ENCODE peak calls at places on chromosomes 3 and 15, in nine cellular contexts. A is breast epithelium; X is cardiac fibroblast; S is NCI-H1048; U is stimulated activated CD4-positive, alpha-beta T cell treated with anti-CD3 and anti-CD28 coated beads, Interleukin-1b, Interleukin-23, amount 100 ng/mL, for 48 hours; P is T-helper 2 cell; M is T-helper 17 cell; G is uterus; W is activated B cell treated with CpG ODN at 0.5 μM for 24 hours. R is an unnamed sample.

GRCh38 chr3:138049157-138049919 is 39.4 kb downstream of the CLDN18 start:
- DNase-seq in G (no peak), X (peak), S (no peak), U (no peak), P (no peak), W (no peak), M (no peak), A (no peak), R (peak)

GRCh38 chr3:116391296-116392201 is 53.7 kb downstream of the LSAMP start:
- DNase-seq in A (no peak), U (no peak), P (no peak), M (no peak), S (no peak), G (no peak), W (no peak), X (no peak), R (no peak)

GRCh38 chr3:157499342-157499963 is 3.8 kb downstream of the VEPH1 start:
- DNase-seq in P (no peak), S (peak), A (peak), X (no peak), W (no peak), M (no peak), U (no peak), G (no peak), R (peak)

GRCh38 chr3:42010530-42010929 is 48.6 kb upstream of the ULK4 start:
- DNase-seq in M (no peak), W (no peak), A (no peak), U (no peak), P (no peak), X (no peak), G (no peak), S (no peak), R (peak)

GRCh38 chr15:60138397-60138968 is 134.4 kb downstream of the FOXB1 start:
- DNase-seq in G (no peak), W (no peak), U (no peak), P (no peak), A (no peak), X (no peak), S (no peak), M (no peak), R (no peak)

GRCh38 chr15:62549345-62549970 is 384.4 kb upstream of the C2CD4B start:
- DNase-seq in S (no peak), W (no peak), M (no peak), X (peak), U (no peak), P (no peak), A (no peak), G (no peak), R (no peak)

GRCh38 chr3:30518201-30518864 is 88.1 kb upstream of the TGFBR2 start:
- DNase-seq in X (peak), M (no peak), U (no peak), S (no peak), A (no peak), W (no peak), P (no peak), G (peak), R (peak)

GRCh38 chr15:58077427-58077826 is 11.9 kb upstream of the ALDH1A2 start:
- DNase-seq in P (no peak), G (no peak), W (no peak), S (no peak), U (no peak), A (no peak), X (peak), M (no peak), R (no peak)

GRCh38 chr3:142931222-142931621 is 32.3 kb downstream of the PAQR9 start:
- DNase-seq in P (no peak), W (no peak), A (no peak), G (no peak), U (peak), S (no peak), M (no peak), X (no peak), R (no peak)

GRCh38 chr3:115823083-115823482 is 199.8 kb downstream of the GAP43 start:
- DNase-seq in S (no peak), X (no peak), A (no peak), P (no peak), U (no peak), M (no peak), W (no peak), G (no peak), R (no peak)

GRCh38 chr3:123791417-123791816 is 92.7 kb downstream of the MYLK start:
- DNase-seq in S (no peak), M (no peak), X (peak), U (no peak), W (no peak), P (no peak), A (no peak), G (no peak), R (no peak)

GRCh38 chr15:44808557-44808956 is 72.2 kb downstream of the TRIM69 start:
- DNase-seq in X (no peak), M (no peak), G (no peak), A (no peak), W (no peak), P (no peak), S (no peak), U (no peak), R (no peak)

GRCh38 chr3:66860771-66861170 is 137.3 kb upstream of the KBTBD8 start:
- DNase-seq in G (no peak), P (no peak), W (no peak), A (no peak), X (no peak), M (no peak), S (no peak), U (no peak), R (no peak)

GRCh38 chr3:124429129-124429815 is 301.0 kb upstream of the UMPS start:
- DNase-seq in M (no peak), G (no peak), S (no peak), X (peak), A (no peak), P (no peak), W (no peak), U (no peak), R (peak)

GRCh38 chr3:112582242-112582874 is 20.5 kb downstream of the SLC35A5 start:
- DNase-seq in U (peak), M (no peak), X (peak), G (peak), P (no peak), A (no peak), S (no peak), W (no peak), R (peak)

GRCh38 chr15:62928996-62929350 is 113.6 kb upstream of the TPM1 start:
- DNase-seq in X (peak), S (no peak), G (no peak), W (no peak), M (no peak), A (no peak), P (no peak), U (no peak), R (peak)

GRCh38 chr3:4071481-4072184 is 231.5 kb upstream of the SETMAR start:
- DNase-seq in W (peak), M (no peak), P (no peak), S (no peak), U (no peak), G (no peak), X (no peak), A (no peak), R (no peak)

GRCh38 chr3:140695361-140696061 is 17.6 kb downstream of the TRIM42 start:
- DNase-seq in G (no peak), P (no peak), A (no peak), W (no peak), X (no peak), M (no peak), S (no peak), U (no peak), R (no peak)

GRCh38 chr3:177234121-177234520 is 36.8 kb upstream of the TBL1XR1 start:
- DNase-seq in W (no peak), U (no peak), M (no peak), S (no peak), P (no peak), G (no peak), X (peak), A (no peak), R (no peak)

GRCh38 chr15:64934023-64934422 is 22.3 kb downstream of the ANKDD1A start:
- DNase-seq in G (no peak), A (no peak), S (no peak), X (no peak), W (no peak), U (no peak), P (no peak), M (no peak), R (peak)

R was measured in AG20443.